ENCODE peak calls at places on chromosomes 6 and 20, in five cellular contexts. A, R, Z, O and K are unnamed samples.

GRCh38 chr6:1311400-1312192 is at the start of gene FOXQ1:
- DNase-seq in R (peak; percentile 28), A (peak; percentile 66), O (peak; percentile 95), Z (no peak), K (no peak)

GRCh38 chr6:16759181-16759645 is 2.0 kb downstream of the ATXN1 start:
- DNase-seq in A (no peak), O (no peak), R (no peak), Z (no peak), K (no peak)

GRCh38 chr6:138430361-138431145 is 26.5 kb downstream of the HEBP2 start:
- DNase-seq in O (no peak), A (no peak), Z (no peak), R (no peak), K (no peak)

GRCh38 chr6:21281366-21281765 is 312.2 kb upstream of the SOX4 start:
- DNase-seq in R (no peak), Z (no peak), O (no peak), A (peak; percentile 22), K (no peak)

GRCh38 chr6:209432-210103 is 82.7 kb upstream of the DUSP22 start:
- DNase-seq in R (no peak), O (no peak), A (no peak), Z (peak; percentile 42), K (peak; percentile 68)

GRCh38 chr6:72937160-72937559 is 288.1 kb downstream of the KHDC1L start:
- DNase-seq in Z (no peak), R (no peak), O (no peak), A (no peak), K (no peak)

GRCh38 chr6:158003910-158004695 is 22.4 kb downstream of the SYNJ2 start:
- DNase-seq in R (no peak), O (no peak), Z (no peak), A (no peak), K (no peak)

GRCh38 chr6:36373368-36374009 is 14.0 kb downstream of the ETV7 start:
- DNase-seq in A (no peak), R (peak; percentile 57), O (no peak), Z (no peak), K (no peak)

GRCh38 chr6:48928937-48929336 is 534.1 kb downstream of the MMUT start:
- DNase-seq in R (no peak), Z (no peak), A (peak; percentile 1), O (no peak), K (no peak)

GRCh38 chr6:55643868-55644267 is 64.9 kb upstream of the HMGCLL1 start:
- DNase-seq in O (no peak), Z (no peak), R (no peak), A (no peak), K (no peak)

GRCh38 chr6:45591306-45591705 is 213.6 kb upstream of the SUPT3H start:
- DNase-seq in A (no peak), Z (no peak), R (no peak), O (no peak), K (no peak)

GRCh38 chr20:1945134-1945618 is 48.7 kb downstream of the PDYN start:
- DNase-seq in O (no peak), R (no peak), Z (no peak), A (no peak), K (no peak)

GRCh38 chr20:13492001-13492480 is 146.7 kb downstream of the TASP1 start:
- DNase-seq in R (no peak), Z (no peak), O (no peak), A (peak; percentile 31), K (no peak)

GRCh38 chr6:113442040-113442439 is 415.1 kb upstream of the MARCKS start:
- DNase-seq in A (no peak), Z (no peak), R (no peak), O (no peak), K (no peak)

DNA sequence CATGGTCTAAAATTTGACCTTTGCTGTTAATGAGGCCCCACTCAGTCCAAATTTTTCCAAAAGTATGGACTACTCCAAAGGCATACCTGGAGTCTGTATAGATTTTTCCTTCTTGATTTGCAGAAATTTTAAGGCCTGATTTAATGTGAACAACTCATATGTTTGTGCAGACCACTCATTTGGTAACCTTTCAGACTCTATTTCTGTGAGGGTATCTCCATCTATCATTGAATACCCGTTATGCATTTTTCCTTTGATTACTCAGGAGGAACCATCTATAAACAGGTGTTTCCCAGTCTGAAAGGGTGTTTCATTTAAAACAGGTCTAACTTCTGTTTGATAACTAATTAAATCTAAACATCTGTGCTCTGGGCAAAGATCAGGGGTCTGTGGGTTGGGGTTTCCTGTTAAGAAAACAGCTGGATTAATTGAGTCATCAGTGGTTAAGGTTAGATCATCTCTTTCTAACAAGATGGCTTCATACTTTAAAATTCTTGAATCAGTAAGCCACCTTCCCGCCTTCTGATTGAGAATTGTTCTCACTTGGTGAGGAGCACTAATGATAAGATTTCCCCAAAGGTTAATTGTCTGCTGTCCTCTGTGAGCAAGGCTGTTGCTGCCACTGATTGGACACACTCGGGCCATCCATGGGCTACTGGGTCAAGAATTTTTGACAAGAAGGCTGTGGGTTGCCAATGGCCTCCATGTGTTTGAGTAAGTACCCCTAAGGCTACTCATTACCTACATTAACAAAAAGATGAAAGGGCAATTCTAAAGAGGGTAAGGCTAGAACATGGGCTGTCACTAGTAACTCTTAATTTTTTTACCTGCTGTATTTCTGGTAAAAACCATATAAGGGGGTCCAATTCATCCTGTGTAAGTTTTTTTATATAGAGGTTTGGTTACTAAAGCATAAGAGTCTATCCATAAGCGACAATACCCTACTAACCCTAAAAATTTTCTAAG is 24.1 kb downstream of the HLA-B start:
- DNase-seq in Z (no peak), A (no peak), R (no peak), O (no peak), K (no peak)
- TF ChIP-seq SMC3 in Z (no peak), A (no peak), R (no peak), O (no peak), K (no peak)

DNA sequence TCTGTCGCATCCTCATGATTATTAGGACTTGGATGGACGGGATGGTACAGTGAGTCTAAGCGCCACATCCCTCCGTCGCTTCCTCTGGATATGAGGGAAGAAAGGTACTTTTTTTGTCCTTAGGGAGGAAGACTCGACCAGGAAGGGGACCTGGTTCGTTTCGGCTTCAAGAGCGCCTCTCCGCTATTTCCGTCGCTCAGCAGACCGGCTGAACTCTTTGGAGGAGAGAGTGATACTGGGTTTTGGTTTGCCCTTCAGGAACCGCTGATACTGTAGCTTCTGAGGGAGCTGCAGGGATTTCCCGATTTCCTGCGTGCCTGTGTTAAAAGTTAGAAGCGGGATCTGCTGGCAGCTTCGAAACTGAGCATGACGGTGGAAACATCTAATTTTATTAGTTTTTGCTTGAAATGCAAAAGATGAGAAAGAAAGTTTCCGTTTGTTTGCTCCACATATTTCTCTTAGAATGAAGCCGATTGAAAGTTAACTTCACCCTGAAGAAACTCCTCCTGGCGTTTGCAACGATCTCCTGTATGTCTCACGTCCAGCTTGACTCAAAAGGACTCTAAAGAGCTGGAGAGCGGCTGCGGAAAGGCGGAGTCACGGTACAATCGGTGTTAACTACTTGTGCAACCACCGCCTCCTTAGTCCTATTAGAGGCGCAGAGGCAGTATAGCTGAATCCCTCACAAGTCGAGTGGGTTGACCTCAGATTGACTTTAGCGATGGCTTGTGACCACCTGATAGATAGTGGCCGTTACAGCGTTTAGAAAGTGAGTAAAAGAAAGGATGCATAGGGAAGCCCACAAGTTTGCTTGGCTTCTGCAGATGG is 129.4 kb downstream of the TRIM27 start:
- DNase-seq in O (peak; percentile 29), R (no peak), A (peak; percentile 68), Z (peak; percentile 55), K (no peak)
- TF ChIP-seq MAX in O (no peak), R (no peak), A (no peak), Z (no peak), K (no peak)

GRCh38 chr6:169866668-169867521 is 115.5 kb downstream of the ERMARD start:
- DNase-seq in O (no peak), R (no peak), Z (no peak), A (no peak), K (no peak)
- TF ChIP-seq SMC3 in O (no peak), R (no peak), Z (no peak), A (no peak), K (no peak)

GRCh38 chr6:3310051-3310448 is 51.3 kb downstream of the PSMG4 start:
- DNase-seq in R (no peak), A (no peak), O (no peak), Z (no peak), K (no peak)
- TF ChIP-seq MAX in R (no peak), A (no peak), O (no peak), Z (no peak), K (no peak)

GRCh38 chr20:53609501-53610445 is 16.1 kb upstream of the ZNF217 start:
- DNase-seq in R (no peak), A (peak; percentile 88), O (no peak), Z (peak; percentile 60), K (no peak)

GRCh38 chr20:53606364-53606985 is 12.8 kb upstream of the ZNF217 start:
- DNase-seq in O (peak; percentile 50), Z (no peak), A (no peak), R (no peak), K (no peak)

GRCh38 chr20:53611449-53611894 is 17.8 kb upstream of the ZNF217 start:
- DNase-seq in A (peak; percentile 90), R (peak; percentile 42), O (no peak), Z (no peak), K (peak; percentile 82)

GRCh38 chr20:53608071-53608455 is 14.4 kb upstream of the ZNF217 start:
- DNase-seq in A (no peak), Z (no peak), R (no peak), O (no peak), K (no peak)

GRCh38 chr20:53608456-53609413 is 15.1 kb upstream of the ZNF217 start:
- DNase-seq in A (no peak), Z (peak; percentile 88), R (no peak), O (no peak), K (no peak)
- TF ChIP-seq SMC3 in A (no peak), Z (no peak), R (no peak), O (no peak), K (no peak)

GRCh38 chr20:18372296-18372695 is 84.0 kb downstream of the ZNF133 start:
- DNase-seq in R (no peak), O (no peak), Z (no peak), A (no peak), K (no peak)
- TF ChIP-seq MAX in R (no peak), O (no peak), Z (no peak), A (no peak), K (no peak)

DNA sequence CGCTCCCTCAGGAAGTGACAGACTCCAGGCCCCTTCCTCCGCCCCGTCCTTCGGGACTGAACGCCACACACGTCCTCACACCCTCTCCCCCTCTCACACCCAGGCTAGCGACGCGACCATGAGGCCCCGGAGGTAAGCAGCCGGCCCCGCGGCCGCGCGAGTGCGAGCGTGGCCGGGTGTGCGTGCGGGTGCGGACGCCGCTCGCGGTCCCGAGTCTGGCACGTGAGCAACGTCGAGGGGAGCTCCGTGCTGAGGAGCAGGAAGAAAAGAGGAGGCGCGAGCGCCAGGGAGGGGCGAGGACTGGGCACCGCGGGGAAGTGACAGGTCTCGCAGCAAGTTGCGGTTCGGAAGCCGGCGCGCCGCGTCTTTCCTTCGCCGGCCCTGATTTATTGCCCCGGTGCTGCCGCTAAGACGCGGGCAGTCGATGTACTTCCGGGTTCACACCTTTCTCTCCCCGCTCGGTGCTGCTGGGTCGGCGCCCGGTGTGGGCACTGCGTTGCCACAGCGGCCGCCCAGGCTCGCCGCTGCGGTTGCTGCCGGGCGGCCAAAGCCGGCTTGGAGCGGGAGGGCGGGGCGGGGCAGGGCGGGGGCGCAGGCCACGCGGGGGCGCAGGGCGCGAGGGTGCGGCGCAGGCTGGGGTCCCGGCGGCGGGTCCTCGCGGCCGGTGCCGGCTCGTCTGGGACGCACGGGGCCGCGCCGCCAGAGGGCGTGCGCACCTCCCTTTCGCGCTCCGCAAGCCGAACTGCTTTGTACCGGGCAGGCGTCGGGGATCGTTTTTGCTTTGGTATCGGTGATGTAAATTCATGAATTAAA is 15.8 kb upstream of the LIN28B start:
- DNase-seq in Z (peak; percentile 80), R (peak; percentile 93), O (peak; percentile 43), A (no peak), K (no peak)
- TF ChIP-seq SMC3 in Z (peak; percentile 91), R (peak; percentile 75), O (peak; percentile 26), A (no peak), K (peak; percentile 13)